ENCODE peak calls at places on chromosome 16, in eight cellular contexts. O, K, L, N, A, Z, R and B are unnamed samples.

GRCh38 chr16:17235147-17235817 is 235.5 kb downstream of the XYLT1 start:
- DNase-seq in O (no peak), K (no peak), L (no peak), N (no peak), A (no peak), Z (no peak), R (no peak), B (no peak)

GRCh38 chr16:31087971-31088370 is 772 bp downstream of the PRSS53 start:
- DNase-seq in O (no peak), K (no peak), L (no peak), N (no peak), A (no peak), Z (no peak), R (no peak), B (peak; percentile 21)

GRCh38 chr16:66278111-66278531 is 88.4 kb upstream of the CDH5 start:
- DNase-seq in O (no peak), K (no peak), L (no peak), N (no peak), A (no peak), Z (no peak), R (no peak), B (peak; percentile 26)

GRCh38 chr16:48499822-48500440 is 110.0 kb downstream of the N4BP1 start:
- DNase-seq in O (peak; percentile 75), K (no peak), L (no peak), N (no peak), A (peak; percentile 94), Z (peak; percentile 97), R (peak; percentile 19), B (no peak)

GRCh38 chr16:11543676-11544393 is 42.9 kb downstream of the LITAF start:
- DNase-seq in O (no peak), K (no peak), L (no peak), N (no peak), A (no peak), Z (no peak), R (no peak), B (no peak)

GRCh38 chr16:8905168-8905762 is 23.1 kb downstream of the LITAFD start:
- DNase-seq in O (no peak), K (no peak), L (no peak), N (no peak), A (peak; percentile 54), Z (peak; percentile 51), R (no peak), B (no peak)

GRCh38 chr16:29804455-29805231 is 1.7 kb upstream of the MAZ start:
- DNase-seq in O (no peak), K (no peak), L (no peak), N (no peak), A (peak; percentile 48), Z (no peak), R (no peak), B (peak; percentile 71)

GRCh38 chr16:19463468-19464315 is 46.0 kb downstream of the TMC5 start:
- DNase-seq in O (no peak), K (no peak), L (no peak), N (no peak), A (no peak), Z (no peak), R (peak; percentile 91), B (no peak)

GRCh38 chr16:57846078-57846697 is 43.9 kb upstream of the KIFC3 start:
- DNase-seq in O (no peak), K (no peak), L (no peak), N (no peak), A (no peak), Z (no peak), R (no peak), B (peak; percentile 95)

GRCh38 chr16:81424761-81425160 is 19.8 kb upstream of the CMIP start:
- DNase-seq in O (no peak), K (no peak), L (no peak), N (no peak), A (no peak), Z (no peak), R (no peak), B (no peak)

GRCh38 chr16:83110221-83110768 is 483.5 kb downstream of the CDH13 start:
- DNase-seq in O (no peak), K (no peak), L (no peak), N (no peak), A (no peak), Z (no peak), R (no peak), B (no peak)